ENCODE peak calls at places on chromosomes 3 and 15, in seven cellular contexts. V, F, S, K, J, U and Z are unnamed samples.

GRCh38 chr15:69736161-69736560 is 283.5 kb downstream of the RPLP1 start:
- DNase-seq in S (no peak), F (no peak), J (no peak), U (no peak), K (no peak), V (no peak), Z (no peak)

GRCh38 chr3:9686050-9686384 is 17.6 kb upstream of the CPNE9 start:
- DNase-seq in S (no peak), J (no peak), K (no peak), V (no peak), F (no peak), U (no peak), Z (no peak)

GRCh38 chr3:127454968-127455367 is 135.6 kb downstream of the TPRA1 start:
- DNase-seq in J (no peak), S (no peak), V (peak; percentile 49), U (no peak), K (no peak), F (no peak), Z (no peak)

GRCh38 chr3:105974381-105974780 is 105.6 kb upstream of the CBLB start:
- DNase-seq in S (no peak), J (no peak), V (no peak), K (no peak), U (no peak), F (no peak), Z (no peak)

GRCh38 chr15:39174332-39174731 is 406.5 kb upstream of the THBS1 start:
- DNase-seq in S (no peak), U (no peak), F (no peak), J (no peak), V (no peak), K (no peak), Z (no peak)

GRCh38 chr3:94082412-94082937 is 19.6 kb downstream of the NSUN3 start:
- DNase-seq in F (no peak), K (no peak), J (no peak), U (no peak), V (no peak), S (no peak), Z (no peak)

GRCh38 chr3:171001957-171002694 is 24.4 kb downstream of the SLC2A2 start:
- DNase-seq in F (no peak), U (no peak), S (no peak), K (no peak), V (no peak), J (no peak), Z (no peak)

GRCh38 chr15:53110999-53111398 is 320.9 kb upstream of the ONECUT1 start:
- DNase-seq in J (no peak), K (no peak), S (no peak), F (no peak), V (no peak), U (no peak), Z (no peak)

GRCh38 chr3:20043398-20043797 is 3.2 kb downstream of the KAT2B start:
- DNase-seq in J (no peak), F (no peak), K (no peak), U (no peak), V (peak; percentile 90), S (peak; percentile 92), Z (no peak)

GRCh38 chr3:133841196-133841595 is 35.6 kb downstream of the SRPRB start:
- DNase-seq in S (no peak), K (no peak), U (no peak), J (no peak), V (peak; percentile 31), F (no peak), Z (no peak)

GRCh38 chr3:54342676-54343075 is 220.3 kb downstream of the CACNA2D3 start:
- DNase-seq in V (no peak), U (no peak), J (no peak), S (no peak), F (no peak), K (no peak), Z (no peak)

GRCh38 chr3:112128843-112129727 is 4.0 kb downstream of the GCSAM start:
- DNase-seq in F (no peak), U (no peak), J (peak; percentile 44), S (no peak), K (no peak), V (no peak), Z (no peak)

GRCh38 chr3:38907426-38907825 is 91.4 kb upstream of the SCN10A start:
- DNase-seq in F (no peak), S (no peak), U (no peak), J (no peak), V (no peak), K (no peak), Z (no peak)

GRCh38 chr3:188319569-188319968 is 165.6 kb downstream of the LPP start:
- DNase-seq in K (no peak), J (no peak), V (no peak), U (no peak), F (no peak), S (no peak), Z (no peak)

GRCh38 chr3:149317072-149317471 is 16.4 kb downstream of the TM4SF18 start:
- DNase-seq in F (no peak), V (no peak), U (no peak), K (no peak), S (no peak), J (no peak), Z (no peak)

GRCh38 chr15:95832655-95833054 is 497.8 kb upstream of the NR2F2 start:
- DNase-seq in J (no peak), K (no peak), V (no peak), F (no peak), U (no peak), S (no peak), Z (no peak)

GRCh38 chr3:159634414-159634813 is 354.2 kb upstream of the IL12A start:
- DNase-seq in V (no peak), S (no peak), J (no peak), F (no peak), U (no peak), K (no peak), Z (no peak)

GRCh38 chr15:47715856-47716445 is 1.4 kb upstream of the SEMA6D start:
- DNase-seq in F (no peak), V (no peak), U (no peak), S (no peak), K (no peak), J (no peak), Z (peak; percentile 67)

GRCh38 chr15:70098461-70099166 is 897 bp upstream of the TLE3 start:
- DNase-seq in U (no peak), K (peak; percentile 50), F (no peak), V (peak; percentile 83), J (no peak), S (peak; percentile 70), Z (no peak)

GRCh38 chr15:90497374-90497773 is 32.3 kb upstream of the CRTC3 start:
- DNase-seq in U (no peak), S (no peak), V (no peak), F (no peak), J (no peak), K (no peak), Z (no peak)

GRCh38 chr3:193883551-193883950 is 252.4 kb upstream of the HES1 start:
- DNase-seq in K (no peak), F (no peak), S (no peak), J (no peak), U (no peak), V (no peak), Z (no peak)

GRCh38 chr15:76169013-76169412 is 109.2 kb downstream of the TMEM266 start:
- DNase-seq in U (no peak), K (no peak), J (no peak), S (no peak), F (no peak), V (no peak), Z (no peak)

GRCh38 chr15:38996111-38996541 is 431.5 kb upstream of the RASGRP1 start:
- DNase-seq in V (no peak), S (no peak), F (peak; percentile 95), K (no peak), J (peak; percentile 24), U (no peak), Z (peak; percentile 89)

GRCh38 chr15:89790661-89791060 is 14.5 kb downstream of the MESP2 start:
- DNase-seq in F (no peak), V (no peak), U (no peak), K (no peak), J (no peak), S (no peak), Z (no peak)

GRCh38 chr15:83983634-83984458 is 251.7 kb upstream of the GOLGA6L4 start:
- DNase-seq in V (no peak), S (no peak), K (no peak), F (no peak), J (no peak), U (no peak), Z (no peak)

GRCh38 chr3:117893638-117894037 is 1141.0 kb downstream of the IGSF11 start:
- DNase-seq in U (no peak), S (no peak), J (no peak), F (no peak), K (no peak), V (no peak), Z (no peak)

GRCh38 chr15:82132742-82133141 is 86.9 kb upstream of the MEX3B start:
- DNase-seq in J (peak; percentile 38), K (no peak), F (peak; percentile 82), S (no peak), V (no peak), U (no peak), Z (no peak)

GRCh38 chr3:135516143-135516542 is 449.4 kb upstream of the PPP2R3A start:
- DNase-seq in F (no peak), U (peak; percentile 30), K (no peak), S (no peak), J (no peak), V (no peak), Z (no peak)

GRCh38 chr15:100348578-100348977 is 6.8 kb upstream of the ADAMTS17 start:
- DNase-seq in K (no peak), F (no peak), V (no peak), S (no peak), U (no peak), J (no peak), Z (no peak)